ENCODE peak calls at places on chromosomes 2 and 18, in ten cellular contexts. I is PC-3; A is gastrocnemius medialis; D is MM.1S; P is colonic mucosa; K is tibial artery; V is ovary; F is brain microvascular endothelial cell; Z is naive thymus-derived CD4-positive, alpha-beta T cell; C is effector memory CD4-positive, alpha-beta T cell. Q is an unnamed sample.

GRCh38 chr2:148989882-148990493 is 48.5 kb upstream of the LYPD6B start:
- DNase-seq in I (peak; percentile 87), A (peak; percentile 30), D (peak; percentile 70), P (peak; percentile 67), K (no peak), V (peak; percentile 43), F (peak; percentile 78), Z (peak; percentile 31), C (no peak), Q (no peak)

GRCh38 chr2:165674780-165675179 is 119.3 kb downstream of the GALNT3 start:
- DNase-seq in I (no peak), A (no peak), D (peak; percentile 71), P (peak; percentile 29), K (no peak), V (no peak), F (no peak), Z (no peak), C (no peak), Q (no peak)

GRCh38 chr18:62128157-62128556 is 58.7 kb downstream of the PIGN start:
- DNase-seq in I (peak; percentile 70), A (no peak), D (no peak), P (no peak), K (no peak), V (no peak), F (peak; percentile 55), Z (no peak), C (no peak), Q (no peak)

GRCh38 chr18:50277935-50278334 is 3.4 kb downstream of the MBD1 start:
- DNase-seq in I (peak; percentile 45), A (no peak), D (no peak), P (no peak), K (no peak), V (no peak), F (peak; percentile 78), Z (no peak), C (no peak), Q (no peak)

GRCh38 chr2:160570386-160570785 is 76.8 kb upstream of the RBMS1 start:
- DNase-seq in I (no peak), A (peak; percentile 6), D (no peak), P (no peak), K (no peak), V (no peak), F (no peak), Z (no peak), C (no peak), Q (no peak)

GRCh38 chr2:213500881-213501280 is 216.6 kb downstream of the SPAG16 start:
- DNase-seq in I (no peak), A (no peak), D (no peak), P (no peak), K (no peak), V (no peak), F (no peak), Z (no peak), C (no peak), Q (no peak)

GRCh38 chr2:159226608-159227007 is 59.9 kb downstream of the WDSUB1 start:
- DNase-seq in I (no peak), A (no peak), D (no peak), P (no peak), K (no peak), V (no peak), F (no peak), Z (no peak), C (no peak), Q (no peak)

GRCh38 chr2:39325966-39326365 is 82.2 kb upstream of the CDKL4 start:
- DNase-seq in I (no peak), A (no peak), D (no peak), P (no peak), K (no peak), V (no peak), F (peak; percentile 24), Z (no peak), C (no peak), Q (no peak)

GRCh38 chr2:113052767-113053166 is at the start of gene IL36B:
- DNase-seq in I (no peak), A (no peak), D (no peak), P (no peak), K (no peak), V (no peak), F (no peak), Z (no peak), C (no peak), Q (no peak)

GRCh38 chr2:41400057-41400665 is 647.7 kb upstream of the PKDCC start:
- DNase-seq in I (peak; percentile 51), A (no peak), D (peak; percentile 18), P (no peak), K (no peak), V (no peak), F (peak; percentile 23), Z (no peak), C (no peak), Q (no peak)

GRCh38 chr2:74379851-74380789 is at the start of gene DCTN1:
- DNase-seq in I (no peak), A (no peak), D (no peak), P (peak; percentile 57), K (no peak), V (peak; percentile 37), F (peak; percentile 69), Z (no peak), C (no peak), Q (peak; percentile 69)

DNA sequence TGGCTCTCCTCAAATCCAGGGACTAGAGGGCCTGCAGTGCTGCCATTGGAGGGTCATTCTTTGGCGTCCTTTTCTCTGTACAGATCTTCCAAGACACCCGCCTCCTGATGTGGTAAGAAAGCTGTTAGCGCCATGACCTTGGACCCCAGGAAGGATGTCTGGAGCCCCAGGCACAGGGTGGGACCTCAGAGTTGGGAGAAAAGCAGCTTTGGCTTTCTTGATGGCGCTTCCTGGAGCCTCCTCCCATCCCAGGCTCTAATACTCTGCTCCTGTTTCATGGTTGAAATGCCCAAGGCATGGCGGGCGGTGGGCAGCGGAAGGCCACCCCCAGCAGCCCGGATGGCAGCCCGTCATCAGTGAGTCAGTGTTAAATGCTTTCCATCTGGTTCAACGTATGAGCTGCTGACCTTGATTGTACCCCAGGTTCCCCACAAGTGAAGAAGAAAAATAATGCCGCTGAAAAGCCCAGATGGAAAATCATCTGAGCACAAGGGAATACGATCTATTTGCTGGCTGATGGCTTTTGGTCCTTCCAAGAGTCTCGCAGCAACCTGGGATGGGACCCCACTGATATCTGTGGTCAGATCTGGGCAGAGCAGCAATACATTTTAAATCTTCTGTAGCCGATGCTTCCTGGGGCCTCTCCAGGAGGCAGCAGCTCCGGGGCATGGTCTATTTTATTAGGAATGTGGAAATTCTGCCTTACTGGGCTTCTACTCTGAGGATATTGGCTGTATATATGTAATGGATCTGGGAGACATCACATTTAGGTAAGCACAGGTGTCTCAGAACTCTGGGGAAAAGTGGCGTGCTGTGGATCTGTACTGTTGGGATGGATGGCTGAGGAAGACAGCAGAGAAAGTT is 15.1 kb downstream of the ACKR3 start:
- DNase-seq in I (no peak), A (no peak), D (no peak), P (no peak), K (peak; percentile 32), V (no peak), F (no peak), Z (no peak), C (no peak), Q (no peak)
- H3K36me3 ChIP-seq in I (no peaks in the 10 kb centered on the region), A (peaks cover 2% of the 10 kb centered on the region), D (no peaks in the 10 kb centered on the region), P (no peaks in the 10 kb centered on the region), K (peaks cover 46% of the 10 kb centered on the region), V (no peaks in the 10 kb centered on the region), F (no peaks in the 10 kb centered on the region), Z (peaks cover 31% of the 10 kb centered on the region), C (peaks cover 21% of the 10 kb centered on the region), Q (peaks cover 30% of the 10 kb centered on the region)

GRCh38 chr2:65026154-65026553 is 30.1 kb upstream of the CEP68 start:
- DNase-seq in I (no peak), A (no peak), D (no peak), P (peak; percentile 51), K (no peak), V (no peak), F (no peak), Z (no peak), C (no peak), Q (no peak)
- H3K27me3 ChIP-seq in I (no peaks in the 10 kb centered on the region), A (no peaks in the 10 kb centered on the region), D (no peaks in the 10 kb centered on the region), P (no peaks in the 10 kb centered on the region), K (no peaks in the 10 kb centered on the region), V (no peaks in the 10 kb centered on the region), F (no peaks in the 10 kb centered on the region), Z (no peaks in the 10 kb centered on the region), C (no peaks in the 10 kb centered on the region), Q (no peaks in the 10 kb centered on the region)

GRCh38 chr2:63604666-63605065 is 15.9 kb downstream of the MDH1 start:
- DNase-seq in I (no peak), A (no peak), D (no peak), P (no peak), K (no peak), V (no peak), F (no peak), Z (no peak), C (no peak), Q (no peak)
- H3K36me3 ChIP-seq in I (peaks cover 50% of the 10 kb centered on the region), A (peaks cover 4% of the 10 kb centered on the region), D (peaks cover 21% of the 10 kb centered on the region), P (peaks cover 37% of the 10 kb centered on the region), K (peaks cover 74% of the 10 kb centered on the region), V (no peaks in the 10 kb centered on the region), F (peaks cover 45% of the 10 kb centered on the region), Z (peaks cover 65% of the 10 kb centered on the region), C (peaks cover 55% of the 10 kb centered on the region), Q (peaks cover 47% of the 10 kb centered on the region)

GRCh38 chr2:226783885-226784284 is 15.7 kb downstream of the IRS1 start:
- DNase-seq in I (no peak), A (no peak), D (no peak), P (no peak), K (no peak), V (no peak), F (no peak), Z (no peak), C (no peak), Q (no peak)
- H3K27me3 ChIP-seq in I (no peaks in the 10 kb centered on the region), A (no peaks in the 10 kb centered on the region), D (no peaks in the 10 kb centered on the region), P (no peaks in the 10 kb centered on the region), K (no peaks in the 10 kb centered on the region), V (no peaks in the 10 kb centered on the region), F (no peaks in the 10 kb centered on the region), Z (no peaks in the 10 kb centered on the region), C (no peaks in the 10 kb centered on the region), Q (no peaks in the 10 kb centered on the region)

GRCh38 chr18:3455938-3456685 is 6.1 kb downstream of the TGIF1 start:
- DNase-seq in I (peak; percentile 75), A (no peak), D (no peak), P (peak; percentile 57), K (no peak), V (no peak), F (no peak), Z (no peak), C (no peak), Q (no peak)

GRCh38 chr18:3456686-3457069 is 6.7 kb downstream of the TGIF1 start:
- DNase-seq in I (peak; percentile 86), A (no peak), D (no peak), P (peak; percentile 58), K (no peak), V (no peak), F (no peak), Z (no peak), C (no peak), Q (no peak)

GRCh38 chr18:3453540-3454364 is 3.8 kb downstream of the TGIF1 start:
- DNase-seq in I (peak; percentile 84), A (peak; percentile 20), D (peak; percentile 38), P (peak; percentile 67), K (peak; percentile 83), V (peak; percentile 62), F (peak; percentile 89), Z (peak; percentile 24), C (no peak), Q (peak; percentile 92)

GRCh38 chr18:3454365-3455089 is 4.6 kb downstream of the TGIF1 start:
- DNase-seq in I (peak; percentile 76), A (no peak), D (peak; percentile 47), P (peak; percentile 71), K (no peak), V (no peak), F (peak; percentile 50), Z (peak; percentile 47), C (no peak), Q (no peak)

GRCh38 chr18:3455090-3455640 is 5.2 kb downstream of the TGIF1 start:
- DNase-seq in I (no peak), A (no peak), D (no peak), P (no peak), K (no peak), V (no peak), F (no peak), Z (no peak), C (no peak), Q (no peak)
- H3K36me3 ChIP-seq in I (peaks cover 19% of the 10 kb centered on the region), A (no peaks in the 10 kb centered on the region), D (no peaks in the 10 kb centered on the region), P (no peaks in the 10 kb centered on the region), K (peaks cover 40% of the 10 kb centered on the region), V (no peaks in the 10 kb centered on the region), F (peaks cover 24% of the 10 kb centered on the region), Z (peaks cover 20% of the 10 kb centered on the region), C (peaks cover 15% of the 10 kb centered on the region), Q (peaks cover 32% of the 10 kb centered on the region)